ENCODE peak calls at places on chromosomes 1 and 21, in seven cellular contexts. K is psoas muscle, M is ovary, E is neural progenitor cell, L is left ventricle myocardium inferior, Q is upper lobe of right lung, A is mucosa of descending colon. U is an unnamed sample. For H3K9me3, the result is how much of the 10 kb centered on the place peaks cover.

GRCh38 chr1:8870118-8870517 is 8.4 kb downstream of the ENO1 start:
- DNase-seq in K (no peak), M (no peak), E (no peak), L (no peak), Q (no peak), A (no peak), U (no peak)

GRCh38 chr1:156897078-156897825 is 3.7 kb downstream of the PEAR1 start:
- DNase-seq in K (peak), M (no peak), E (no peak), L (no peak), Q (no peak), A (peak), U (no peak)

GRCh38 chr1:169595764-169596711 is 9.8 kb upstream of the F5 start:
- DNase-seq in K (no peak), M (no peak), E (peak), L (no peak), Q (no peak), A (no peak), U (no peak)

GRCh38 chr1:9859252-9860014 is 35.7 kb upstream of the CLSTN1 start:
- DNase-seq in K (peak), M (no peak), E (peak), L (no peak), Q (no peak), A (no peak), U (no peak)

GRCh38 chr1:8464377-8464776 is 146.5 kb downstream of the SLC45A1 start:
- DNase-seq in K (no peak), M (no peak), E (no peak), L (no peak), Q (peak), A (no peak), U (peak)

GRCh38 chr1:241423541-241424479 is 66.8 kb upstream of the RGS7 start:
- DNase-seq in K (no peak), M (no peak), E (peak), L (no peak), Q (peak), A (no peak), U (no peak)

GRCh38 chr1:6448749-6449631 is 17.0 kb downstream of the TNFRSF25 start:
- DNase-seq in K (no peak), M (no peak), E (peak), L (no peak), Q (no peak), A (peak), U (no peak)

GRCh38 chr1:240611619-240612490 is at the start of gene GREM2:
- DNase-seq in K (peak), M (peak), E (peak), L (no peak), Q (peak), A (peak), U (peak)

GRCh38 chr21:8989883-8990325 is 1531.5 kb upstream of the TPTE start:
- DNase-seq in K (no peak), M (no peak), E (no peak), L (no peak), Q (no peak), A (no peak), U (no peak)
- H3K9me3 ChIP-seq in K (under half), M (under half), E (under half), L (under half), Q (under half), A (half or more), U (under half)

DNA sequence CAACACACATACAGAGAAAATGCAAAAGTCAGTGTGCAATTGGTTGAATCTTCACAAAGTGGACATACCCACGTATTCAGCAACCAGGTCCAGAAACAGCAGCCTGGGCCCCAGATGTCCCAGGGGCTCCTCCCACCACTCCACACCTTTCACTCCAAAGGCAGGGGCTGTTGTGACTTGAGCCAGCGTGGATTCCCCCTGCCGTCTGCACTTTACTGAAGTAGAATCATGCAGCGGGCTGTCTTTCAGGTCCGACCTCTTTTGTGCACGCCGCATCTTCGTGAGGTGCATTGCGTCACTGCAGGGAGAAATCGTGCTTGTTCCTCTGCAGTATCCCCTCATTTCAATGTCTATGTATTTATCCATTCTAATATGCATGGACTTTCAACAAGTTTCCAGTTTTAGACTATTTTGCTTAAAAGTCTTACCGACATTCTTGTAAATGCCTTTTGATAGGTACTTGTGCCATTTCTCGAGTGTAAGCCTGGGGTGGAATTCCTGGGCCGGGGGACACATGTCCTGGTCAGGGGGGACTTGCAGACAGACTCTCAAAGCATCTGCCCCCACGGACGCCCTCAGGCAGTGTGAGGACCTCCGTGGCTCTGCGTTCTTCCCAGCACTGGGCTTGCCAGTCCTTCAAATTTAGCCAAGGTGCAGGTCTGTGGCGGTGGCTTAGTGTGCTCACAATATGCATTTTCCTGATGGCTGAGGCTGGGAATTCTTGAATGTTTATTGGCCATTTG is 29.3 kb upstream of the ACTRT2 start:
- DNase-seq in K (no peak), M (no peak), E (no peak), L (peak), Q (no peak), A (no peak), U (no peak)
- H3K9me3 ChIP-seq in K (under half), M (under half), E (under half), L (under half), Q (under half), A (under half), U (under half)

GRCh38 chr1:5242850-5243249 is 588.4 kb downstream of the AJAP1 start:
- DNase-seq in K (no peak), M (no peak), E (no peak), L (no peak), Q (no peak), A (no peak), U (no peak)

GRCh38 chr1:5250336-5250735 is 595.9 kb downstream of the AJAP1 start:
- DNase-seq in K (no peak), M (no peak), E (no peak), L (no peak), Q (no peak), A (no peak), U (no peak)

GRCh38 chr1:5244631-5245285 is 590.3 kb downstream of the AJAP1 start:
- DNase-seq in K (no peak), M (no peak), E (no peak), L (no peak), Q (no peak), A (no peak), U (no peak)

GRCh38 chr1:5239911-5240310 is 585.5 kb downstream of the AJAP1 start:
- DNase-seq in K (no peak), M (no peak), E (no peak), L (no peak), Q (no peak), A (no peak), U (no peak)

DNA sequence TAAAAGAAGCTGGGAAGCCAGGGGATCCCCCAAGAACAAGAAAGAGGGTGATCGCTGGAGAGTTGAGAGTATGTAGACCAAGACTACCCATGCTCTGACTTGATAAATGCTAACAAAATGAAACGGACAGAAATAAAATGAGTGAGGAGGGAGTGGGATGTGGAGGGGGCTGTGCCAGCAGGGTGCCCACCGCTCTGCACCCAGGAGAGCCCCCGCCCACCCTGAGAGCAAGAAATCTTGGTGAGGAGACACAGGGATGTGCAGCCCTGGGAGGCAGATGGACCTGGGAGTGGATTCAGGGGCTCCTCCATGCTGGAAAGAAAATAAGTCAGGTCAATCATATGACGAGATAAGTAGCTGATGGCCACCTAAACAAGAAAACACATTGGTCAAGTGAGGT is 590.9 kb downstream of the AJAP1 start:
- DNase-seq in K (no peak), M (no peak), E (no peak), L (no peak), Q (no peak), A (no peak), U (no peak)
- H3K9me3 ChIP-seq in K (under half), M (under half), E (under half), L (under half), Q (under half), A (under half), U (under half)

GRCh38 chr21:17921579-17922530 is 102.7 kb upstream of the C21orf91 start:
- DNase-seq in K (no peak), M (no peak), E (no peak), L (no peak), Q (no peak), A (no peak), U (no peak)

GRCh38 chr21:17911628-17912027 is 92.5 kb upstream of the C21orf91 start:
- DNase-seq in K (no peak), M (no peak), E (no peak), L (no peak), Q (no peak), A (no peak), U (no peak)

GRCh38 chr21:17915976-17916375 is 96.8 kb upstream of the C21orf91 start:
- DNase-seq in K (no peak), M (no peak), E (no peak), L (no peak), Q (no peak), A (no peak), U (no peak)
- H3K9me3 ChIP-seq in K (under half), M (under half), E (under half), L (under half), Q (under half), A (under half), U (under half)

GRCh38 chr1:125065092-125065820 is 3880.5 kb downstream of the SRGAP2C start:
- DNase-seq in K (peak), M (no peak), E (no peak), L (no peak), Q (peak), A (peak), U (no peak)
- H3K9me3 ChIP-seq in K (under half), M (under half), E (under half), L (under half), Q (under half), A (under half), U (under half)

GRCh38 chr1:205824180-205824579 is 11.2 kb upstream of the SLC41A1 start:
- DNase-seq in K (no peak), M (no peak), E (no peak), L (no peak), Q (no peak), A (no peak), U (no peak)
- H3K9me3 ChIP-seq in K (under half), M (under half), E (under half), L (under half), Q (under half), A (under half), U (under half)